ENCODE peak calls at places on chromosomes 12 and 14, in six cellular contexts. One of them, this sample, is unnamed.

GRCh38 chr12:53743277-53744129 is 8.3 kb downstream of the CISTR start:
- DNase-seq in lung: peak
- DNase-seq in heart right ventricle: peak
- DNase-seq in DND-41: peak
- DNase-seq in MCF 10A: peak
- DNase-seq in left ventricle myocardium inferior: no peak
- DNase-seq in this sample: peak

GRCh38 chr14:103107941-103108748 is 13.6 kb downstream of the EXOC3L4 start:
- DNase-seq in lung: no peak
- DNase-seq in heart right ventricle: no peak
- DNase-seq in DND-41: no peak
- DNase-seq in MCF 10A: no peak
- DNase-seq in left ventricle myocardium inferior: no peak
- DNase-seq in this sample: no peak

GRCh38 chr14:61033024-61033423 is 52.0 kb downstream of the SLC38A6 start:
- DNase-seq in lung: no peak
- DNase-seq in heart right ventricle: no peak
- DNase-seq in DND-41: no peak
- DNase-seq in MCF 10A: no peak
- DNase-seq in left ventricle myocardium inferior: no peak
- DNase-seq in this sample: no peak

GRCh38 chr12:58966939-58967338 is 46.6 kb upstream of the LRIG3 start:
- DNase-seq in lung: no peak
- DNase-seq in heart right ventricle: no peak
- DNase-seq in DND-41: no peak
- DNase-seq in MCF 10A: peak
- DNase-seq in left ventricle myocardium inferior: no peak
- DNase-seq in this sample: no peak

GRCh38 chr14:68939893-68940613 is 39.0 kb downstream of the ACTN1 start:
- DNase-seq in lung: no peak
- DNase-seq in heart right ventricle: peak
- DNase-seq in DND-41: no peak
- DNase-seq in MCF 10A: peak
- DNase-seq in left ventricle myocardium inferior: peak
- DNase-seq in this sample: peak

GRCh38 chr14:81122326-81122725 is 98.4 kb downstream of the GTF2A1 start:
- DNase-seq in lung: no peak
- DNase-seq in heart right ventricle: no peak
- DNase-seq in DND-41: no peak
- DNase-seq in MCF 10A: no peak
- DNase-seq in left ventricle myocardium inferior: no peak
- DNase-seq in this sample: no peak

GRCh38 chr14:96136361-96136760 is 68.3 kb upstream of the BDKRB2 start:
- DNase-seq in lung: no peak
- DNase-seq in heart right ventricle: no peak
- DNase-seq in DND-41: no peak
- DNase-seq in MCF 10A: peak
- DNase-seq in left ventricle myocardium inferior: no peak
- DNase-seq in this sample: no peak

GRCh38 chr14:53814371-53814770 is 142.3 kb downstream of the BMP4 start:
- DNase-seq in lung: no peak
- DNase-seq in heart right ventricle: no peak
- DNase-seq in DND-41: no peak
- DNase-seq in MCF 10A: no peak
- DNase-seq in left ventricle myocardium inferior: no peak
- DNase-seq in this sample: no peak

GRCh38 chr14:55180434-55180833 is 11.0 kb downstream of the DLGAP5 start:
- DNase-seq in lung: no peak
- DNase-seq in heart right ventricle: no peak
- DNase-seq in DND-41: no peak
- DNase-seq in MCF 10A: no peak
- DNase-seq in left ventricle myocardium inferior: no peak
- DNase-seq in this sample: no peak

GRCh38 chr12:132310181-132311040 is 19.0 kb downstream of the GALNT9 start:
- DNase-seq in lung: no peak
- DNase-seq in heart right ventricle: peak
- DNase-seq in DND-41: no peak
- DNase-seq in MCF 10A: no peak
- DNase-seq in left ventricle myocardium inferior: no peak
- DNase-seq in this sample: no peak

GRCh38 chr14:60926002-60926401 is 54.9 kb downstream of the TRMT5 start:
- DNase-seq in lung: no peak
- DNase-seq in heart right ventricle: no peak
- DNase-seq in DND-41: no peak
- DNase-seq in MCF 10A: no peak
- DNase-seq in left ventricle myocardium inferior: no peak
- DNase-seq in this sample: no peak

GRCh38 chr12:81819991-81820633 is 61.0 kb upstream of the PPFIA2 start:
- DNase-seq in lung: no peak
- DNase-seq in heart right ventricle: no peak
- DNase-seq in DND-41: no peak
- DNase-seq in MCF 10A: no peak
- DNase-seq in left ventricle myocardium inferior: no peak
- DNase-seq in this sample: no peak

GRCh38 chr12:1932264-1932777 is 13.9 kb upstream of the CACNA2D4 start:
- DNase-seq in lung: no peak
- DNase-seq in heart right ventricle: peak
- DNase-seq in DND-41: no peak
- DNase-seq in MCF 10A: no peak
- DNase-seq in left ventricle myocardium inferior: peak
- DNase-seq in this sample: no peak
- TF ChIP-seq CTCF in lung: no peak
- TF ChIP-seq CTCF in heart right ventricle: no peak
- TF ChIP-seq CTCF in DND-41: no peak
- TF ChIP-seq CTCF in MCF 10A: no peak
- TF ChIP-seq CTCF in left ventricle myocardium inferior: no peak
- TF ChIP-seq CTCF in this sample: no peak

DNA sequence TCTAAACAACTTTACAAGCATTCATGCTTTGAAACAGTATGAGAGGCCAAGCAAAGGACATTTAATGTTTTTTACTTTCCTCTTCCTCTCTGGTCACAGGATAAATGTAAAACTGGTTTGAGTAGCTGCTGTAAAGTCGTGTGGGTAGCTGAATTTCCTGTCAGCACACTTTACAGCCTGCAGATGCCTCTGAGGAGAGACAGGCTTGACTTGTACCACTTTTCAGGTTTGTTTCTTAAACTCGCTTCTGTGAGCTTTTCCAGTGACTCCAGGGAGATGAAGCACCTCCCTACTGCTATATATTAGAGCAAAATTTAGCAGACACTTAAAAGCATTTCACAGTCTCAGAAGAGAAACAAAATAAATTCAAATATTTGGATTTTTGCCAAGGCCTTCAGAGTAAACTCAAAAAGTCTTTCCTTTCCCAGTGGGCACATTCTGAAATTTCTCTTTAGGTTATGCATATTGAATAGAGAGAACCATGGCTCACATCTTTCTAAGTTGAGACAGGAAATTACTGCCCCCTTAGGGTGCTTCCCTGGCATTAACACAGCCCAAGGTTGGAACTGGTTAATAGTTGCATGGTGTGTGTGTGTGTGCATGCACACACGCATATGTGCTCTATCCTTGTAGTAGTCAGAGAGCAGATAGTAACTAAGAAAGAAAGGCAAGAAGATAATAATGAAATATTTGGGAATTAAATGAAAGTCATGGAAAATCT is 557.3 kb upstream of the MIS18BP1 start:
- DNase-seq in lung: no peak
- DNase-seq in heart right ventricle: no peak
- DNase-seq in DND-41: no peak
- DNase-seq in MCF 10A: peak
- DNase-seq in left ventricle myocardium inferior: no peak
- DNase-seq in this sample: no peak
- TF ChIP-seq CTCF in lung: no peak
- TF ChIP-seq CTCF in heart right ventricle: no peak
- TF ChIP-seq CTCF in DND-41: peak
- TF ChIP-seq CTCF in MCF 10A: no peak
- TF ChIP-seq CTCF in left ventricle myocardium inferior: no peak
- TF ChIP-seq CTCF in this sample: no peak

GRCh38 chr12:107564946-107565345 is 120.7 kb upstream of the PWP1 start:
- DNase-seq in lung: no peak
- DNase-seq in heart right ventricle: no peak
- DNase-seq in DND-41: no peak
- DNase-seq in MCF 10A: peak
- DNase-seq in left ventricle myocardium inferior: no peak
- DNase-seq in this sample: peak
- TF ChIP-seq CTCF in lung: no peak
- TF ChIP-seq CTCF in heart right ventricle: peak
- TF ChIP-seq CTCF in DND-41: peak
- TF ChIP-seq CTCF in MCF 10A: peak
- TF ChIP-seq CTCF in left ventricle myocardium inferior: peak
- TF ChIP-seq CTCF in this sample: peak

GRCh38 chr12:49615725-49616124 is 7.6 kb upstream of the PRPF40B start:
- DNase-seq in lung: no peak
- DNase-seq in heart right ventricle: no peak
- DNase-seq in DND-41: no peak
- DNase-seq in MCF 10A: no peak
- DNase-seq in left ventricle myocardium inferior: no peak
- DNase-seq in this sample: no peak

GRCh38 chr12:49612210-49612609 is 6.8 kb upstream of the FAM186B start:
- DNase-seq in lung: no peak
- DNase-seq in heart right ventricle: no peak
- DNase-seq in DND-41: no peak
- DNase-seq in MCF 10A: no peak
- DNase-seq in left ventricle myocardium inferior: no peak
- DNase-seq in this sample: no peak

GRCh38 chr12:49609059-49609874 is 3.8 kb upstream of the FAM186B start:
- DNase-seq in lung: peak
- DNase-seq in heart right ventricle: no peak
- DNase-seq in DND-41: no peak
- DNase-seq in MCF 10A: no peak
- DNase-seq in left ventricle myocardium inferior: no peak
- DNase-seq in this sample: no peak

DNA sequence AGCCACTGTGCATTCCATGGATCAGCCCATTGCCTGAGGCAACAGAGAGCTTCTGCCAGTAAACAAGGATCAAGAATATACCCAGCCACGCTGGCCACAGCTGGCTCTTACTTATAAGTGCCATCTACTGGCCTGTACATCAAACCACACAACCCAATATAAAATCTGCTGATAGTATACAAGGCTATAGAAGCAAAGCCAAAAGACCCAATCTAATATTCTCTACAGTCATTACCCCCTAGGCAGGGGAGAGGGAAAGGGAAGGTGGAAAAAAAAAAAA is 4.4 kb upstream of the FAM186B start:
- DNase-seq in lung: no peak
- DNase-seq in heart right ventricle: no peak
- DNase-seq in DND-41: no peak
- DNase-seq in MCF 10A: peak
- DNase-seq in left ventricle myocardium inferior: no peak
- DNase-seq in this sample: no peak
- TF ChIP-seq CTCF in lung: no peak
- TF ChIP-seq CTCF in heart right ventricle: no peak
- TF ChIP-seq CTCF in DND-41: no peak
- TF ChIP-seq CTCF in MCF 10A: peak
- TF ChIP-seq CTCF in left ventricle myocardium inferior: no peak
- TF ChIP-seq CTCF in this sample: no peak

DNA sequence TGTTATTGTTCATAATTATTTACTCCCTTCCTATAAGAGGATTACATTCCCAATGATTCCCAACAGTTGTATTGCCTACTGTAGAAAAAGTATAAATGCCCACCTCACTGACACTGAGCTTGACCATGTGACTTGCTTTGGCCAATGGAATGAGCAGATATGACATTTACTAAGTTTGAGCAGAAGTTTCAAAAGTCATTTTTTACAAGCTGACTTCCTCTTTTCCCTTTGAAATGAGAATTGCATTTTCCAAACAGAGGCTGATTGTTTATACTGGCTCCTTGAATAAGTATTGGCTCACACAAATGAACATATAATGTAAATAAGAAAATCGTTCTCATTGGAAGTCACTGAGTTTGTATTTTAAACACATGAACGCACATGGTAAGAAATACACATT is 116.4 kb upstream of the LRFN5 start:
- DNase-seq in lung: no peak
- DNase-seq in heart right ventricle: no peak
- DNase-seq in DND-41: no peak
- DNase-seq in MCF 10A: no peak
- DNase-seq in left ventricle myocardium inferior: no peak
- DNase-seq in this sample: no peak
- TF ChIP-seq CTCF in lung: no peak
- TF ChIP-seq CTCF in heart right ventricle: no peak
- TF ChIP-seq CTCF in DND-41: no peak
- TF ChIP-seq CTCF in MCF 10A: no peak
- TF ChIP-seq CTCF in left ventricle myocardium inferior: no peak
- TF ChIP-seq CTCF in this sample: no peak

DNA sequence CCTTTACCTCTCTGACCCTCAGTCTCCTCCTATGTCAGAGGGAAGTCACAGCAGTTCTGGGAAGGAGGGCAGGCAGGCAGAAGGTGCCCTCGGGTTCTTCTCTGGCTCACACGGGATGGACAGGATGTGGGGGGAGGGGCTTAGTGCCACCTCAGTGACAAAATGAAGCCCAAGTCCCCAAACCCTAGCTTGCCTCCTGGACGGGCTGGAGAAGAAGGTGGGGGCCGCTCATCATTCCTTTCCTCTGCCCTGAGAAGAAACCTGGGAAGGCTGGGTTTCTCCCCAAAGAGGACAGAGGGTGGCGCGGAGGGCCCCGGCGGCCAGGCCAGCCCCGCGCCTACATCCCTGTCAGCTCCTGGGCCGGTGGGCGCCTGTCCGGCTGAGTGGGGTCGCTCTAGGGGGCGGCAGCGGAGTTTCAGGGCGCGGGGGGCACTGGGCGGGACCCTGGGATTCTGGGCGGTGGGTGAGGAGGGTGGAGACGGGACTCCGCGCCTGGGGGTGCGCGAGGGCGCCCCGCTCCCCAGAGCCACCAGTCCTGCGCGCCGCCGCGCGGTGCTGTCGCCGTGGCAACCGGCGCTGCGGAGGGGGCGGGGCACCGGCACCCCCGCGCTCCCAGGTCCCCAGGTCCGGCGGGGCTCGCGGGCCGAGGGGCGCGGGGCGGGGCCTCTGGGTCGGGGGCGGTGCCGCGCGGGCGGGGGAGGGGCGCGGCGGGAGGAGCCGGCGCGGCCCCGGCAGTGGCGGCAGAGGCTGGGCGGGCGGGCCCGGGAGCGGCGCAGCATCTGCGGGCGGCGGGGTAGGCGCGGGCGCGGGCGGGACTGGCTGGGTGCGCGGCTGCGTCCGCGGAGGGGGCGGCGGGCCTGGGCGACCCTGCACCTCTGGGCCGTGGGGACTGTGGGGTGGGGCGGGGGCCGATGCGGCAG is at the start of gene TMEM121:
- DNase-seq in lung: no peak
- DNase-seq in heart right ventricle: no peak
- DNase-seq in DND-41: no peak
- DNase-seq in MCF 10A: no peak
- DNase-seq in left ventricle myocardium inferior: no peak
- DNase-seq in this sample: peak
- TF ChIP-seq CTCF in lung: no peak
- TF ChIP-seq CTCF in heart right ventricle: no peak
- TF ChIP-seq CTCF in DND-41: no peak
- TF ChIP-seq CTCF in MCF 10A: no peak
- TF ChIP-seq CTCF in left ventricle myocardium inferior: no peak
- TF ChIP-seq CTCF in this sample: no peak

GRCh38 chr12:20798561-20798960 is 11.9 kb upstream of the SLCO1B3 start:
- DNase-seq in lung: no peak
- DNase-seq in heart right ventricle: no peak
- DNase-seq in DND-41: no peak
- DNase-seq in MCF 10A: peak
- DNase-seq in left ventricle myocardium inferior: no peak
- DNase-seq in this sample: no peak
- TF ChIP-seq CTCF in lung: no peak
- TF ChIP-seq CTCF in heart right ventricle: peak
- TF ChIP-seq CTCF in DND-41: peak
- TF ChIP-seq CTCF in MCF 10A: no peak
- TF ChIP-seq CTCF in left ventricle myocardium inferior: peak
- TF ChIP-seq CTCF in this sample: no peak

GRCh38 chr12:20248646-20249045 is 119.7 kb upstream of the PDE3A start:
- DNase-seq in lung: no peak
- DNase-seq in heart right ventricle: no peak
- DNase-seq in DND-41: no peak
- DNase-seq in MCF 10A: no peak
- DNase-seq in left ventricle myocardium inferior: no peak
- DNase-seq in this sample: no peak
- TF ChIP-seq CTCF in lung: no peak
- TF ChIP-seq CTCF in heart right ventricle: no peak
- TF ChIP-seq CTCF in DND-41: peak
- TF ChIP-seq CTCF in MCF 10A: no peak
- TF ChIP-seq CTCF in left ventricle myocardium inferior: no peak
- TF ChIP-seq CTCF in this sample: no peak